ENCODE peak calls at places on chromosome 18, in five cellular contexts. L is heart right ventricle; S is endothelial cell; X is activated CD8-positive, alpha-beta memory T cell treated with anti-CD3 and anti-CD28 coated beads, Interleukin-2, amount 50 U/mL, for 48 hours; Q is AG09319. B is an unnamed sample.

GRCh38 chr18:59540356-59540755 is 156.9 kb downstream of the CCBE1 start:
- DNase-seq in Q (no peak), L (no peak), S (no peak), X (no peak), B (no peak)

GRCh38 chr18:62436636-62437519 is 85.9 kb upstream of the ZCCHC2 start:
- DNase-seq in S (no peak), Q (no peak), X (peak), L (peak), B (no peak)

GRCh38 chr18:73189718-73190117 is 321.9 kb upstream of the NETO1 start:
- DNase-seq in Q (no peak), S (no peak), X (no peak), L (no peak), B (no peak)

GRCh38 chr18:33802955-33803354 is 224.9 kb downstream of the ASXL3 start:
- DNase-seq in X (no peak), S (no peak), Q (no peak), L (no peak), B (no peak)

GRCh38 chr18:22559414-22560282 is 141.9 kb upstream of the CTAGE1 start:
- DNase-seq in X (peak), L (peak), Q (no peak), S (peak), B (peak)

GRCh38 chr18:31225668-31226067 is 63.0 kb upstream of the DSC1 start:
- DNase-seq in Q (no peak), X (no peak), S (no peak), L (peak), B (peak)

GRCh38 chr18:24552218-24552617 is 91.8 kb downstream of the HRH4 start:
- DNase-seq in L (no peak), Q (no peak), X (no peak), S (no peak), B (no peak)

GRCh38 chr18:10748641-10749040 is 222.8 kb downstream of the NAPG start:
- DNase-seq in S (no peak), X (no peak), Q (no peak), L (no peak), B (no peak)

GRCh38 chr18:79963658-79964329 is 649 bp upstream of the HSBP1L1 start:
- DNase-seq in S (no peak), L (no peak), X (no peak), Q (no peak), B (no peak)

GRCh38 chr18:74316257-74317180 is 880 bp downstream of the C18orf63 start:
- DNase-seq in L (no peak), S (no peak), Q (peak), X (no peak), B (peak)

GRCh38 chr18:4232656-4233055 is 222.5 kb downstream of the DLGAP1 start:
- DNase-seq in Q (no peak), L (no peak), X (no peak), S (no peak), B (no peak)

GRCh38 chr18:26471027-26471426 is 77.3 kb downstream of the KCTD1 start:
- DNase-seq in X (no peak), L (no peak), Q (no peak), S (no peak), B (no peak)

GRCh38 chr18:48293954-48294893 is 115.0 kb downstream of the ZBTB7C start:
- DNase-seq in X (peak), S (no peak), L (no peak), Q (no peak), B (no peak)

GRCh38 chr18:2657788-2658458 is 2.4 kb downstream of the SMCHD1 start:
- DNase-seq in Q (peak), S (no peak), L (no peak), X (no peak), B (no peak)

GRCh38 chr18:26617151-26617554 is 68.8 kb upstream of the KCTD1 start:
- DNase-seq in X (no peak), L (no peak), S (no peak), Q (no peak), B (no peak)

GRCh38 chr18:13726972-13727331 is 479 bp downstream of the RNMT start:
- DNase-seq in X (peak), S (peak), Q (no peak), L (no peak), B (peak)

GRCh38 chr18:6980363-6980762 is 137.2 kb downstream of the LAMA1 start:
- DNase-seq in S (no peak), Q (no peak), X (no peak), L (no peak), B (no peak)

GRCh38 chr18:48090702-48091101 is 160.2 kb upstream of the SMAD2 start:
- DNase-seq in S (no peak), X (no peak), L (no peak), Q (no peak), B (no peak)

GRCh38 chr18:26656944-26657536 is 108.7 kb upstream of the KCTD1 start:
- DNase-seq in L (peak), S (peak), X (peak), Q (peak), B (peak)

GRCh38 chr18:13137041-13137938 is 81.3 kb upstream of the LDLRAD4 start:
- DNase-seq in S (no peak), L (peak), Q (no peak), X (peak), B (peak)

GRCh38 chr18:42640160-42640559 is 475.3 kb downstream of the RIT2 start:
- DNase-seq in L (no peak), Q (no peak), S (no peak), X (no peak), B (no peak)

GRCh38 chr18:36786686-36787085 is 42.1 kb downstream of the TPGS2 start:
- DNase-seq in X (no peak), S (no peak), Q (no peak), L (peak), B (peak)

B was measured in Caco-2.